ENCODE peak calls at places on chromosomes 7 and 10, in eight cellular contexts. R is RCC 7860; T is iris pigment epithelial cell; H is activated CD8-positive, alpha-beta memory T cell treated with anti-CD3 and anti-CD28 coated beads for 48 hours; B is lower leg skin; V is RPMI8226; P is H9; W is stomach. C is an unnamed sample.

GRCh38 chr10:103800789-103801540 is 54.4 kb downstream of the SH3PXD2A start:
- DNase-seq in R (no peak), T (peak), H (no peak), B (no peak), V (peak), P (no peak), W (no peak), C (no peak)

GRCh38 chr10:99619090-99619800 is 994 bp downstream of the SLC25A28 start:
- DNase-seq in R (peak), T (peak), H (no peak), B (no peak), V (peak), P (no peak), W (no peak), C (no peak)

GRCh38 chr7:48426966-48427555 is 255.8 kb downstream of the ABCA13 start:
- DNase-seq in R (peak), T (peak), H (no peak), B (no peak), V (no peak), P (no peak), W (no peak), C (no peak)

GRCh38 chr10:63788152-63788821 is 267.1 kb downstream of the REEP3 start:
- DNase-seq in R (no peak), T (no peak), H (no peak), B (no peak), V (no peak), P (no peak), W (peak), C (no peak)

GRCh38 chr7:18019562-18019961 is 8.1 kb downstream of the PRPS1L1 start:
- DNase-seq in R (peak), T (peak), H (no peak), B (no peak), V (no peak), P (no peak), W (no peak), C (no peak)

GRCh38 chr10:131700506-131700905 is 200.3 kb upstream of the PPP2R2D start:
- DNase-seq in R (no peak), T (no peak), H (no peak), B (peak), V (no peak), P (no peak), W (no peak), C (no peak)

GRCh38 chr7:52715701-52716100 is 319.7 kb upstream of the POM121L12 start:
- DNase-seq in R (no peak), T (no peak), H (no peak), B (no peak), V (no peak), P (no peak), W (no peak), C (no peak)

GRCh38 chr10:123991622-123992570 is 100.3 kb upstream of the CPXM2 start:
- DNase-seq in R (no peak), T (no peak), H (no peak), B (peak), V (no peak), P (no peak), W (no peak), C (no peak)

GRCh38 chr7:137703291-137704010 is 143.3 kb downstream of the DGKI start:
- DNase-seq in R (no peak), T (peak), H (no peak), B (no peak), V (no peak), P (no peak), W (no peak), C (no peak)

GRCh38 chr10:34139559-34139958 is 675.5 kb downstream of the PARD3 start:
- DNase-seq in R (peak), T (peak), H (no peak), B (no peak), V (no peak), P (no peak), W (no peak), C (no peak)

GRCh38 chr10:82982110-82982608 is 1107.2 kb downstream of the NRG3 start:
- DNase-seq in R (peak), T (peak), H (no peak), B (no peak), V (no peak), P (no peak), W (no peak), C (no peak)

GRCh38 chr7:13540429-13540828 is 449.0 kb downstream of the ETV1 start:
- DNase-seq in R (no peak), T (peak), H (no peak), B (no peak), V (no peak), P (no peak), W (no peak), C (no peak)

GRCh38 chr10:60422809-60423208 is 33.1 kb upstream of the ANK3 start:
- DNase-seq in R (no peak), T (no peak), H (no peak), B (no peak), V (no peak), P (no peak), W (no peak), C (no peak)

C was measured in stimulated activated naive B cell treated with anti-CD40 and anti-IgM and Interleukin-4, amounts not matched to agents 10 μg/mL and 1 μg/mL and 100 μg/mL, for 72 hours.